ENCODE peak calls at places on chromosomes 16 and 17, in nine cellular contexts. U, L, A, D, I, V, G, W and Z are unnamed samples.

GRCh38 chr17:3575506-3575905 is 17.9 kb upstream of the TRPV3 start:
- DNase-seq in A (no peak), V (peak), U (no peak), I (peak), D (no peak), L (no peak), W (no peak), G (peak), Z (peak)

GRCh38 chr17:9403207-9403606 is 172.4 kb downstream of the STX8 start:
- DNase-seq in V (no peak), D (no peak), L (no peak), I (no peak), U (no peak), A (no peak), G (no peak), W (no peak), Z (no peak)

GRCh38 chr17:46013502-46014165 is 14.6 kb downstream of the STH start:
- DNase-seq in U (no peak), L (no peak), I (peak), W (no peak), G (peak), D (no peak), A (no peak), V (peak), Z (peak)

GRCh38 chr17:20121359-20122235 is 112.4 kb downstream of the SPECC1 start:
- DNase-seq in A (peak), I (peak), W (no peak), U (peak), G (peak), L (peak), D (peak), V (peak), Z (peak)

GRCh38 chr17:4554441-4554996 is 665 bp downstream of the MYBBP1A start:
- DNase-seq in L (no peak), G (no peak), I (no peak), W (no peak), V (no peak), U (peak), A (no peak), D (no peak), Z (no peak)

GRCh38 chr16:825298-826061 is 24.9 kb upstream of the GNG13 start:
- DNase-seq in L (no peak), V (no peak), G (no peak), D (no peak), U (no peak), I (no peak), A (peak), W (no peak), Z (no peak)

GRCh38 chr16:81204794-81205680 is 33.5 kb upstream of the BCO1 start:
- DNase-seq in L (no peak), G (peak), U (no peak), V (peak), D (peak), W (no peak), I (peak), A (no peak), Z (peak)

GRCh38 chr16:88818610-88818874 is 6.8 kb upstream of the APRT start:
- DNase-seq in U (no peak), A (no peak), D (no peak), I (no peak), V (no peak), W (no peak), L (no peak), G (no peak), Z (no peak)

GRCh38 chr17:69466905-69467630 is 52.6 kb downstream of the MAP2K6 start:
- DNase-seq in W (no peak), I (peak), L (no peak), A (no peak), U (no peak), G (peak), V (peak), D (no peak), Z (no peak)

DNA sequence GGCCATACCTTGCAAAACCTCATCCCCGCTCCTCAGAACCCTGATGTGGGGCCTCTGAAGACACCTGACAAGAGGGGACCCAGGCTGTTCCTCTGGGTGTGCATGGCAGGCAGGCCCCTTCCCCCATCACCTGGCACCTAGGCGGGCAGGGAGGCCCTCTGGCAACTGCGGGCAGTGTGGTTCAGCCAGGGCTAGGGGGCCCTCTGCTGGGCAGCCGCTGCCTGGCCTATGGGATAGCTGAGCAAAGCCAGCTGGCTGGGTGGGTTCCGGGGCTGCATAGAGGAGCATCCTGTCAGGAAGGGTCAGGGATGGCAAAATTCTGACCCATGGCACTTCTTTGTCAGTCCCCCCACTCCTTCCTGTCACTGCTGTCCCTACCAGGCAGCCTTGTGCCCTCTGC is 228.7 kb upstream of the ASIC2 start:
- DNase-seq in D (no peak), A (no peak), I (no peak), W (no peak), U (no peak), V (no peak), L (no peak), G (no peak), Z (no peak)
- TF ChIP-seq CTCF in D (no peak), A (peak), I (peak), W (no peak), U (peak), V (peak), L (no peak), G (no peak), Z (no peak)

GRCh38 chr16:85750827-85751641 is at the start of gene C16orf74:
- DNase-seq in A (peak), G (no peak), V (peak), W (no peak), L (no peak), D (no peak), I (peak), U (peak), Z (peak)

GRCh38 chr16:85751665-85752501 is 987 bp upstream of the C16orf74 start:
- DNase-seq in D (no peak), W (no peak), G (no peak), V (peak), A (no peak), I (no peak), U (no peak), L (no peak), Z (peak)

GRCh38 chr16:85752511-85753420 is 1.9 kb upstream of the C16orf74 start:
- DNase-seq in G (no peak), D (no peak), L (no peak), U (no peak), A (no peak), W (no peak), V (peak), I (peak), Z (peak)

GRCh38 chr16:85749686-85750020 is 1.2 kb downstream of the C16orf74 start:
- DNase-seq in L (no peak), U (no peak), A (no peak), V (no peak), D (no peak), W (no peak), I (no peak), G (no peak), Z (peak)

GRCh38 chr16:85750021-85750826 is 672 bp downstream of the C16orf74 start:
- DNase-seq in U (peak), D (no peak), W (no peak), V (peak), I (peak), L (no peak), G (no peak), A (no peak), Z (peak)
- TF ChIP-seq CTCF in U (no peak), D (no peak), W (no peak), V (no peak), I (peak), L (no peak), G (peak), A (no peak), Z (no peak)

GRCh38 chr16:80084614-80085013 is 456.2 kb upstream of the DYNLRB2 start:
- DNase-seq in D (no peak), G (peak), A (peak), W (no peak), I (peak), V (peak), U (no peak), L (no peak), Z (peak)
- TF ChIP-seq CTCF in D (no peak), G (peak), A (peak), W (peak), I (peak), V (peak), U (peak), L (peak), Z (peak)

DNA sequence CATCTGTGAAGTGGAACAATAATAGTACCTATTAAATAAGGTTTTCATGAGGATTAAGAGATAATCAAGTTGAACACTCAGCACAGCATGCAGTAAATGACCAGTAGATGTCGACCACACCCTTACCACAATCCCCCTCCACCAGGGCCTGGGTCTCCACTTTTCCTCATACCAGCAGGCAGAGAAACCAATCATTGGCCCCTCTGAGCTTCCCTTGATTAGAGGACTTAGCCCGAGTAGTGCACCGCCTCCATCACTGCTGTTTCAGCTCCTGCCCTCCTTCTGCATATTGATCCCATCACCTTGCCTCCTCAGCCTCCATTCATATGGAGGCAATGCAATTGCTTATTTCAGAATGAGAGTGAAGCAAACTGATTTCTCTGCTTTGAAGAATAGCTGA is 96.5 kb upstream of the CDH11 start:
- DNase-seq in A (no peak), I (no peak), D (no peak), U (no peak), W (no peak), G (no peak), V (no peak), L (no peak), Z (no peak)
- TF ChIP-seq CTCF in A (no peak), I (no peak), D (no peak), U (no peak), W (no peak), G (no peak), V (no peak), L (no peak), Z (no peak)

GRCh38 chr17:13004336-13004735 is 13.5 kb downstream of the ELAC2 start:
- DNase-seq in I (no peak), A (no peak), W (no peak), G (no peak), U (no peak), V (no peak), L (no peak), D (no peak), Z (no peak)

GRCh38 chr17:13001991-13002615 is 15.7 kb downstream of the ELAC2 start:
- DNase-seq in V (peak), D (no peak), W (no peak), I (peak), L (no peak), U (no peak), A (no peak), G (no peak), Z (no peak)

GRCh38 chr17:13003927-13004326 is 13.9 kb downstream of the ELAC2 start:
- DNase-seq in D (no peak), U (no peak), L (no peak), W (no peak), G (no peak), I (no peak), A (no peak), V (no peak), Z (no peak)

GRCh38 chr17:13003454-13003851 is 14.4 kb downstream of the ELAC2 start:
- DNase-seq in L (no peak), A (no peak), I (no peak), G (no peak), V (no peak), D (no peak), W (no peak), U (no peak), Z (no peak)

DNA sequence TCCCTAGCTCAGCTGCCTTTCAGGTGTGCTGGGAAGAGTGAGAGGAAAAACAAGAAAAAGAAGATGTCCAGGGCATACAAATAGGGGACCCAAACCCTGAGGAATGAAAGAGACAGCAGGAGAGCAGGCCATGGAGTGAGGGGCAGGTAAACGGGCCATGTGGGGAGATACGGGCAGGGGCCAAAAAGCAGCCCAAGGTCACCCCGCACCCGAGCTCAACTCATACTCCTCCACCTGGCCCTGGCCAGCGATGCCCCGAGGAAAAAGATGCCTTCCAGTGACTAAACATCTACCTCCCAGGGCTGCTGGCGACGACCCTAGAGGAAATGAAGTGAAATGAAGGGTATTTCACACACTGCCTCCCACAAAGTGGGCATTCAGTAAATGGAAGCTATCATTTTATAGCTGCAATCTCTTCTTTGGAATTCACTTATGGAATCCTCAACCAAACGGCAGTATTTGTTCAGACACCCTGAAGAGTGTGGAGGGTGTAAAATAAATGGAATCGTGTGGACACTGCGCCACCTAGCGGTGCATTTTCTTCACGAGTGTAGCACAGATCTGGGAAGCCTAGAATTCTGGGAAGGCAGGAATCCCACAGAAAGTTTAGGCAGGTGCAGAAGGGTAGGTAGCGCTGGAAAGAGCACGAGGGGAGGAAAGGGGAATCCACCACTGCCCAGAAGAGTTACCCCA is 14.9 kb downstream of the ELAC2 start:
- DNase-seq in L (peak), U (peak), G (peak), A (peak), I (peak), W (no peak), D (peak), V (peak), Z (peak)
- TF ChIP-seq CTCF in L (peak), U (peak), G (peak), A (peak), I (peak), W (peak), D (peak), V (peak), Z (peak)